ENCODE peak calls at places on chromosomes 13 and 19, in four cellular contexts. A, S, D and J are unnamed samples.

GRCh38 chr19:23002690-23003422 is at the start of gene ZNF728:
- DNase-seq in A (peak; percentile 20), S (no peak), D (no peak), J (no peak)

GRCh38 chr19:4717191-4717965 is 6.3 kb downstream of the DPP9 start:
- DNase-seq in A (no peak), S (peak; percentile 61), D (peak; percentile 50), J (no peak)

GRCh38 chr13:23656637-23657036 is 86.4 kb downstream of the TNFRSF19 start:
- DNase-seq in A (no peak), S (no peak), D (peak; percentile 45), J (no peak)

GRCh38 chr13:93199856-93200255 is 26.8 kb upstream of the GPC6 start:
- DNase-seq in A (no peak), S (no peak), D (no peak), J (no peak)

GRCh38 chr13:32446778-32447465 is 19.0 kb upstream of the N4BP2L1 start:
- DNase-seq in A (no peak), S (no peak), D (no peak), J (no peak)

GRCh38 chr13:59247166-59247565 is 916.6 kb downstream of the DIAPH3 start:
- DNase-seq in A (no peak), S (no peak), D (no peak), J (peak; percentile 15)

GRCh38 chr13:24040835-24041234 is 119.7 kb upstream of the SPATA13 start:
- DNase-seq in A (no peak), S (no peak), D (no peak), J (no peak)

GRCh38 chr19:3986260-3987041 is 1.2 kb upstream of the EEF2 start:
- DNase-seq in A (peak; percentile 67), S (peak; percentile 51), D (peak; percentile 72), J (peak; percentile 77)

GRCh38 chr13:98143157-98143553 is 261 bp downstream of the FARP1 start:
- DNase-seq in A (no peak), S (peak; percentile 14), D (no peak), J (no peak)

GRCh38 chr13:112849500-112849899 is 119.5 kb upstream of the MCF2L start:
- DNase-seq in A (no peak), S (no peak), D (peak; percentile 26), J (no peak)

GRCh38 chr13:36531746-36532486 is 99.6 kb downstream of the CCNA1 start:
- DNase-seq in A (no peak), S (no peak), D (no peak), J (no peak)

GRCh38 chr19:51793994-51794393 is 963 bp upstream of the FPR3 start:
- DNase-seq in A (no peak), S (no peak), D (no peak), J (no peak)

GRCh38 chr13:72599148-72599743 is 128.2 kb downstream of the MZT1 start:
- DNase-seq in A (no peak), S (no peak), D (no peak), J (no peak)

GRCh38 chr13:60571571-60571970 is 174.6 kb downstream of the TDRD3 start:
- DNase-seq in A (no peak), S (no peak), D (no peak), J (no peak)

GRCh38 chr19:19817357-19817756 is 4.2 kb downstream of the ZNF506 start:
- DNase-seq in A (no peak), S (no peak), D (no peak), J (no peak)

GRCh38 chr13:69683921-69684663 is 423.5 kb upstream of the ATXN8OS start:
- DNase-seq in A (peak; percentile 29), S (no peak), D (no peak), J (no peak)

GRCh38 chr19:44689290-44690130 is 9.4 kb upstream of the CEACAM16 start:
- DNase-seq in A (peak; percentile 69), S (peak; percentile 66), D (peak; percentile 63), J (peak; percentile 94)

GRCh38 chr13:98484289-98485219 is 92.4 kb downstream of the STK24 start:
- DNase-seq in A (peak; percentile 70), S (peak; percentile 91), D (peak; percentile 91), J (peak; percentile 71)

GRCh38 chr13:36533806-36534205 is 101.5 kb downstream of the CCNA1 start:
- DNase-seq in A (no peak), S (no peak), D (no peak), J (no peak)

GRCh38 chr13:90107658-90108057 is 1239.8 kb upstream of the MIR17HG start:
- DNase-seq in A (no peak), S (no peak), D (no peak), J (no peak)

GRCh38 chr13:110907951-110908898 is 6.6 kb downstream of the ANKRD10 start:
- DNase-seq in A (no peak), S (peak; percentile 28), D (peak; percentile 94), J (no peak)

GRCh38 chr13:44116562-44117315 is 237.0 kb downstream of the LACC1 start:
- DNase-seq in A (no peak), S (no peak), D (no peak), J (no peak)

GRCh38 chr19:29367701-29368306 is 154.9 kb upstream of the UQCRFS1 start:
- DNase-seq in A (no peak), S (no peak), D (no peak), J (no peak)

GRCh38 chr19:15479391-15480345 is at the start of gene PGLYRP2:
- DNase-seq in A (no peak), S (no peak), D (peak; percentile 31), J (peak; percentile 33)

GRCh38 chr13:52845766-52846566 is 2.5 kb downstream of the PCDH8 start:
- DNase-seq in A (no peak), S (no peak), D (no peak), J (peak; percentile 84)

GRCh38 chr19:11927227-11927626 is 2.3 kb downstream of the ZNF700 start:
- DNase-seq in A (no peak), S (no peak), D (no peak), J (no peak)

GRCh38 chr19:11924886-11925583 is at the start of gene ZNF700:
- DNase-seq in A (peak; percentile 95), S (peak; percentile 5), D (peak; percentile 93), J (peak; percentile 97)

GRCh38 chr19:11921852-11922495 is 2.9 kb upstream of the ZNF700 start:
- DNase-seq in A (peak; percentile 18), S (no peak), D (no peak), J (no peak)
- TF ChIP-seq HMGXB4 in A (no peak), S (no peak), D (no peak), J (no peak)

GRCh38 chr13:48072304-48072703 is 22.6 kb downstream of the MED4 start:
- DNase-seq in A (no peak), S (no peak), D (no peak), J (no peak)
- TF ChIP-seq HMGXB4 in A (no peak), S (no peak), D (no peak), J (no peak)

GRCh38 chr19:741506-742131 is 9.3 kb upstream of the MISP start:
- DNase-seq in A (peak; percentile 65), S (peak; percentile 56), D (peak; percentile 61), J (peak; percentile 68)
- TF ChIP-seq HMGXB4 in A (no peak), S (no peak), D (no peak), J (no peak)

GRCh38 chr13:38670627-38671026 is 16.2 kb upstream of the FREM2 start:
- DNase-seq in A (no peak), S (no peak), D (no peak), J (no peak)

GRCh38 chr13:38664920-38665319 is 22.0 kb upstream of the FREM2 start:
- DNase-seq in A (no peak), S (no peak), D (no peak), J (no peak)

GRCh38 chr13:38669234-38669964 is 17.5 kb upstream of the FREM2 start:
- DNase-seq in A (no peak), S (no peak), D (no peak), J (no peak)

GRCh38 chr13:38662362-38662761 is 24.5 kb upstream of the FREM2 start:
- DNase-seq in A (no peak), S (no peak), D (no peak), J (no peak)

GRCh38 chr13:38667526-38668094 is 19.3 kb upstream of the FREM2 start:
- DNase-seq in A (no peak), S (no peak), D (no peak), J (no peak)
- TF ChIP-seq HMGXB4 in A (no peak), S (no peak), D (no peak), J (no peak)

GRCh38 chr19:16659464-16659831 is 496 bp downstream of the SMIM7 start:
- DNase-seq in A (no peak), S (no peak), D (no peak), J (no peak)

GRCh38 chr19:16661480-16662034 is 618 bp downstream of the TMEM38A start:
- DNase-seq in A (no peak), S (no peak), D (no peak), J (peak; percentile 54)

GRCh38 chr19:16657384-16657783 is 2.6 kb downstream of the SMIM7 start:
- DNase-seq in A (no peak), S (no peak), D (no peak), J (no peak)

GRCh38 chr19:16659832-16660708 is at the start of gene SMIM7:
- DNase-seq in A (peak; percentile 100), S (peak; percentile 89), D (peak; percentile 97), J (peak; percentile 99)

GRCh38 chr19:16660763-16661479 is at the start of gene TMEM38A:
- DNase-seq in A (peak; percentile 71), S (no peak), D (no peak), J (peak; percentile 38)
- TF ChIP-seq HMGXB4 in A (peak; percentile 16), S (no peak), D (no peak), J (no peak)

DNA sequence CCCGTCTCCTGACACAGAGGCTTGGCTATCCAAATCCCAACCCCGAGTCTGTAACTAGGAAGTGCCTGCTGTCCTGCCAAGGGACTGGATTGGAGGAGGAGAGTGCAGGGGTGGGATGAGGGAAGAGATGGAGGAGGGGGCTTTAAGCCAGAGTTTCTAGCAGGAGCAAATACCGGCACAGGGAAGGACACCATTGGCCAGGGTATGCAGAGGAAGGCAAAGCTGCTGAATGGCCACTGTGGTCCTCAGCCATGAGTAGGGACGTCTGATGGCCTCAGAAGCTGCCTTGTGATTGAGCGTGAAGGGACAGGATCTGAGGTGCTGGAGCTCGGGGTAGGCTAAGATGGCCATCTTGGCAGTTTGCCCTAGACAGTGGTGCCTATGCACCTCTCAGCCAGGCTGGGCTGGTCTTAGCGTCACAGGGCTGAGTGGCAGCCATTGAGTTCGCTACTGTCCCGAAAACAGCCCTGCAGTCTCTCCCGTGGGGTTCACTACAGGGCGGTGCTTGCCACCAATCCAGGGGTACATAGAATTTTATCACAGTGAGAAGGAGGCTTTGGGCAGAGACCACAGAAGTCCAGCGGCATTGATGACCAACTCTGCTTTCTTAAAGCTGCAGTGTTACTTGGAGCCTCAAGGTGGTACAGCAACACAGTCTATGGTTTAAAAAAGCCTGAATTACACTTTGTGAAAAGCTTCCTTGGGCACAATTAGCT is 61.8 kb downstream of the AKAP11 start:
- DNase-seq in A (peak; percentile 11), S (peak; percentile 3), D (peak; percentile 16), J (no peak)
- TF ChIP-seq HMGXB4 in A (no peak), S (no peak), D (no peak), J (no peak)

GRCh38 chr19:45824531-45825262 is 9.6 kb upstream of the RSPH6A start:
- DNase-seq in A (no peak), S (no peak), D (no peak), J (no peak)
- TF ChIP-seq HMGXB4 in A (no peak), S (no peak), D (no peak), J (no peak)